ENCODE peak calls at places on chromosome X, in eight cellular contexts. N is left lung, D is HL-60, C is fibroblast of the aortic adventitia, L is AG04450, M is GM13976, X is pancreas, H is cardiac muscle cell. V is an unnamed sample.

GRCh38 chrX:46268429-46268828 is 276.8 kb downstream of the ZNF674 start:
- DNase-seq in C (peak; percentile 42), N (no peak), D (no peak), H (peak; percentile 25), L (no peak), X (no peak), M (no peak), V (no peak)

GRCh38 chrX:129360175-129360574 is 163.1 kb downstream of the SMARCA1 start:
- DNase-seq in M (peak; percentile 20), X (no peak), H (peak; percentile 43), C (peak; percentile 46), D (no peak), L (no peak), N (no peak), V (no peak)

GRCh38 chrX:151240237-151240636 is 63.9 kb downstream of the GPR50 start:
- DNase-seq in L (no peak), N (no peak), M (no peak), H (no peak), X (no peak), D (no peak), C (no peak), V (no peak)

GRCh38 chrX:150694738-150695410 is 1.7 kb downstream of the MTMR1 start:
- DNase-seq in M (peak; percentile 61), X (no peak), H (no peak), C (no peak), D (peak; percentile 26), N (no peak), L (no peak), V (no peak)

GRCh38 chrX:106278951-106279350 is 110.8 kb downstream of the PWWP3B start:
- DNase-seq in M (no peak), X (no peak), L (no peak), H (no peak), D (no peak), C (no peak), N (no peak), V (no peak)

GRCh38 chrX:40005290-40006011 is 92.3 kb downstream of the BCOR start:
- DNase-seq in C (no peak), N (no peak), D (no peak), H (peak; percentile 25), L (no peak), M (no peak), X (no peak), V (no peak)

GRCh38 chrX:38102240-38102639 is 95.9 kb downstream of the SYTL5 start:
- DNase-seq in X (no peak), C (no peak), H (no peak), N (no peak), M (no peak), L (no peak), D (no peak), V (no peak)

GRCh38 chrX:39309721-39310152 is 508.5 kb downstream of the MID1IP1 start:
- DNase-seq in N (no peak), L (no peak), X (no peak), H (peak; percentile 38), M (no peak), D (no peak), C (no peak), V (no peak)

GRCh38 chrX:24151513-24151912 is 2.0 kb downstream of the ZFX start:
- DNase-seq in D (no peak), H (no peak), X (no peak), N (no peak), L (no peak), M (no peak), C (no peak), V (no peak)

GRCh38 chrX:151711787-151712186 is 4.0 kb upstream of the FATE1 start:
- DNase-seq in L (no peak), D (no peak), C (no peak), H (no peak), M (no peak), N (no peak), X (no peak), V (no peak)

GRCh38 chrX:44872319-44872816 is 620 bp upstream of the KDM6A start:
- DNase-seq in M (peak; percentile 54), C (no peak), X (peak; percentile 86), L (no peak), H (peak; percentile 25), N (peak; percentile 61), D (no peak), V (no peak)

GRCh38 chrX:150547511-150548115 is 20.8 kb upstream of the MTM1 start:
- DNase-seq in N (peak; percentile 78), M (peak; percentile 67), D (no peak), H (peak; percentile 73), L (no peak), X (peak; percentile 86), C (peak; percentile 36), V (peak; percentile 50)

GRCh38 chrX:53794181-53794580 is 107.7 kb upstream of the HUWE1 start:
- DNase-seq in H (no peak), M (no peak), X (no peak), D (no peak), C (no peak), N (no peak), L (no peak), V (no peak)

GRCh38 chrX:29419774-29420553 is 795.4 kb upstream of the MAGEB2 start:
- DNase-seq in M (no peak), L (no peak), X (no peak), N (no peak), C (peak; percentile 98), H (peak; percentile 88), D (no peak), V (no peak)

GRCh38 chrX:26203556-26203955 is 11.3 kb downstream of the MAGEB6 start:
- DNase-seq in N (no peak), H (no peak), D (no peak), L (no peak), X (no peak), M (no peak), C (no peak), V (no peak)

GRCh38 chrX:119266364-119266995 is 30.4 kb downstream of the PGRMC1 start:
- DNase-seq in N (no peak), H (peak; percentile 36), X (no peak), D (no peak), C (peak; percentile 39), L (no peak), M (peak; percentile 26), V (no peak)

GRCh38 chrX:15947648-15948317 is 93.2 kb upstream of the AP1S2 start:
- DNase-seq in C (peak; percentile 59), H (peak; percentile 61), X (no peak), M (no peak), D (no peak), N (no peak), L (peak; percentile 8), V (no peak)

GRCh38 chrX:18833071-18833731 is 125.8 kb downstream of the PPEF1 start:
- DNase-seq in D (no peak), X (no peak), N (peak; percentile 35), L (no peak), M (no peak), H (peak; percentile 36), C (peak; percentile 56), V (no peak)

GRCh38 chrX:31435592-31435991 is 363.8 kb upstream of the FTHL17 start:
- DNase-seq in L (no peak), C (no peak), N (no peak), D (no peak), M (no peak), X (no peak), H (peak; percentile 46), V (no peak)

GRCh38 chrX:71292669-71293379 is 8.7 kb upstream of the ITGB1BP2 start:
- DNase-seq in D (no peak), M (no peak), X (no peak), N (no peak), L (no peak), H (no peak), C (peak; percentile 21), V (no peak)

GRCh38 chrX:153514259-153514658 is 3.2 kb upstream of the ATP2B3 start:
- DNase-seq in N (no peak), C (no peak), H (no peak), X (no peak), D (no peak), L (no peak), M (no peak), V (no peak)

GRCh38 chrX:85309717-85310116 is 65.9 kb downstream of the ZNF711 start:
- DNase-seq in X (no peak), N (no peak), H (no peak), M (no peak), L (no peak), C (no peak), D (no peak), V (no peak)
- TF ChIP-seq CTCF in X (no peak), N (no peak), H (no peak), M (no peak), L (no peak), C (no peak), D (no peak), V (no peak)

GRCh38 chrX:17527932-17528331 is 152.9 kb downstream of the NHS start:
- DNase-seq in D (peak; percentile 57), H (no peak), X (no peak), M (no peak), N (no peak), L (no peak), C (no peak), V (no peak)

GRCh38 chrX:17525266-17525665 is 150.3 kb downstream of the NHS start:
- DNase-seq in D (no peak), N (no peak), C (peak; percentile 47), L (no peak), H (no peak), X (no peak), M (no peak), V (no peak)

GRCh38 chrX:17529349-17529748 is 154.3 kb downstream of the NHS start:
- DNase-seq in M (no peak), L (no peak), N (no peak), C (no peak), H (no peak), X (no peak), D (no peak), V (no peak)

GRCh38 chrX:17525762-17526555 is 151.0 kb downstream of the NHS start:
- DNase-seq in H (peak; percentile 26), D (no peak), L (peak; percentile 21), C (peak; percentile 65), N (no peak), M (no peak), X (no peak), V (no peak)

GRCh38 chrX:17527135-17527701 is 152.2 kb downstream of the NHS start:
- DNase-seq in N (peak; percentile 68), D (peak; percentile 24), L (no peak), C (no peak), M (no peak), H (peak; percentile 25), X (no peak), V (no peak)
- TF ChIP-seq CTCF in N (no peak), D (no peak), L (no peak), C (no peak), M (no peak), H (no peak), X (no peak), V (no peak)

DNA sequence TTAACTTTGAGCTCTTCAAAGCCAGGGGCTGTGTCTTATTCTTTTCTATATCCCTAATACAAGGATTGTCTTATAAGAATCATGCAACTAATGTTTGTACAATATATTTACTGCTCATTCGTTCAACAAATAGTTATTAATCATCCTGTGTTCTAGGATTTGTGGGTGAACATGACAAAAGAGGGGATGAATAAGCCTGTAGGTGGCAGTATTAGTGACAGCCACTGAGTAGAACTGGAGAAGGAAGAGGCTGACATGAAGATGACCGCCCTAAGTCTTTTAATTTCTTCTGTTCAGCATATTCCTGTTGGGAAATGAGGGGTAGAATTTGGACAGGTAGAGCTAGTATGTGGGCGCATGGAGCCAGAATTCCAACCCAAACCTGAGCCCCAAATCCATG is 11.9 kb upstream of the LINC00632 start:
- DNase-seq in X (no peak), D (no peak), M (no peak), H (no peak), N (no peak), L (no peak), C (no peak), V (no peak)
- TF ChIP-seq CTCF in X (no peak), D (no peak), M (no peak), H (peak; percentile 25), N (no peak), L (peak; percentile 4), C (no peak), V (no peak)

GRCh38 chrX:97060019-97060418 is 176.3 kb downstream of the RPA4 start:
- DNase-seq in H (no peak), M (no peak), N (no peak), L (no peak), X (no peak), C (no peak), D (no peak), V (no peak)
- TF ChIP-seq CTCF in H (no peak), M (no peak), N (no peak), L (no peak), X (no peak), C (no peak), D (no peak), V (no peak)